ENCODE peak calls at places on chromosome 22, in seven cellular contexts. C is LoVo, T is activated T-cell treated with anti-CD3 and anti-CD28 coated beads for 48 hours, M is EH, H is pancreas, K is amniotic stem cell, Z is NCI-H748 treated with DMSO at 0.1 percent for 48 hours. L is an unnamed sample.

GRCh38 chr22:42949159-42949558 is 65.8 kb downstream of the PACSIN2 start:
- DNase-seq in C (peak), H (no peak), Z (no peak), K (no peak), T (no peak), M (peak), L (no peak)

GRCh38 chr22:37300551-37301017 is 18.3 kb downstream of the CYTH4 start:
- DNase-seq in T (no peak), H (no peak), C (no peak), K (no peak), Z (no peak), M (no peak), L (peak)

GRCh38 chr22:20957118-20957690 is 9.9 kb upstream of the AIFM3 start:
- DNase-seq in H (peak), T (no peak), K (no peak), M (no peak), Z (no peak), C (no peak), L (no peak)

GRCh38 chr22:23156286-23156685 is 11.0 kb downstream of the RAB36 start:
- DNase-seq in H (no peak), C (no peak), K (no peak), M (no peak), Z (no peak), T (no peak), L (no peak)

GRCh38 chr22:39893526-39893925 is at the start of gene ENTHD1:
- DNase-seq in T (no peak), K (no peak), M (no peak), H (no peak), Z (no peak), C (no peak), L (no peak)

GRCh38 chr22:26579331-26579886 is 10.5 kb downstream of the TPST2 start:
- DNase-seq in K (no peak), C (no peak), M (no peak), Z (no peak), H (no peak), T (peak), L (peak)

GRCh38 chr22:31248138-31248745 is 36.1 kb downstream of the LIMK2 start:
- DNase-seq in C (peak), M (peak), H (peak), K (peak), Z (no peak), T (peak), L (peak)

GRCh38 chr22:50628543-50629134 is 687 bp upstream of the ARSA start:
- DNase-seq in C (no peak), H (no peak), M (no peak), K (no peak), T (no peak), Z (no peak), L (no peak)

GRCh38 chr22:19772673-19773469 is 12.3 kb downstream of the TBX1 start:
- DNase-seq in H (no peak), K (no peak), M (no peak), T (no peak), C (no peak), Z (no peak), L (no peak)

GRCh38 chr22:50530280-50530856 is 556 bp upstream of the TYMP start:
- DNase-seq in M (peak), K (no peak), T (peak), Z (no peak), C (peak), H (peak), L (peak)

GRCh38 chr22:44024288-44024908 is at the start of gene PARVB:
- DNase-seq in M (peak), T (peak), C (peak), H (peak), K (no peak), Z (no peak), L (peak)

GRCh38 chr22:16915711-16916110 is 90.5 kb upstream of the XKR3 start:
- DNase-seq in M (no peak), K (no peak), Z (no peak), T (no peak), H (no peak), C (no peak), L (no peak)

GRCh38 chr22:42930810-42931420 is 73.8 kb upstream of the ARFGAP3 start:
- DNase-seq in T (no peak), M (peak), C (no peak), Z (no peak), H (peak), K (no peak), L (no peak)

GRCh38 chr22:46758867-46759290 is 3.6 kb upstream of the TBC1D22A start:
- DNase-seq in H (peak), C (peak), M (peak), T (no peak), K (no peak), Z (peak), L (no peak)

GRCh38 chr22:32852346-32853251 is 51.1 kb downstream of the TIMP3 start:
- DNase-seq in H (no peak), M (peak), Z (no peak), K (no peak), C (no peak), T (no peak), L (no peak)

GRCh38 chr22:50310209-50310722 is 2.8 kb upstream of the PLXNB2 start:
- DNase-seq in C (no peak), M (no peak), T (no peak), H (peak), K (no peak), Z (no peak), L (no peak)

GRCh38 chr22:40036591-40037225 is 42.0 kb downstream of the FAM83F start:
- DNase-seq in Z (peak), T (peak), H (peak), M (peak), C (peak), K (peak), L (peak)

GRCh38 chr22:47332246-47332980 is 570.0 kb downstream of the TBC1D22A start:
- DNase-seq in Z (no peak), C (no peak), H (no peak), T (no peak), M (no peak), K (no peak), L (no peak)

GRCh38 chr22:27651486-27651885 is 150.1 kb downstream of the MN1 start:
- DNase-seq in Z (no peak), T (no peak), K (no peak), C (no peak), M (no peak), H (no peak), L (no peak)

GRCh38 chr22:25067851-25068421 is 115.4 kb downstream of the KIAA1671 start:
- DNase-seq in K (no peak), C (no peak), Z (no peak), T (peak), H (no peak), M (no peak), L (no peak)

GRCh38 chr22:48365386-48365785 is 1462.3 kb downstream of the BRD1 start:
- DNase-seq in C (no peak), Z (no peak), H (no peak), T (no peak), K (no peak), M (no peak), L (no peak)

L was measured in GM12891.